ENCODE peak calls at places on chromosome 20, in four cellular contexts. L is EH; S is stimulated activated CD4-positive, alpha-beta T cell treated with anti-CD3 and anti-CD28 coated beads, Interleukin-4, amount 100 ng/mL, for 4 hours; R is AML-193. W is an unnamed sample.

GRCh38 chr20:61414455-61414991 is 162.5 kb downstream of the CDH4 start:
- DNase-seq in L (no peak), S (no peak), R (no peak), W (no peak)

GRCh38 chr20:845967-846893 is 12.7 kb downstream of the FAM110A start:
- DNase-seq in L (no peak), S (no peak), R (no peak), W (no peak)

GRCh38 chr20:1874534-1875168 is 20.6 kb upstream of the SIRPA start:
- DNase-seq in L (no peak), S (no peak), R (peak), W (no peak)

GRCh38 chr20:64242797-64243475 is 12.6 kb upstream of the PCMTD2 start:
- DNase-seq in L (no peak), S (no peak), R (no peak), W (no peak)

GRCh38 chr20:63461364-63461763 is 11.1 kb downstream of the KCNQ2 start:
- DNase-seq in L (peak), S (no peak), R (no peak), W (no peak)

GRCh38 chr20:32521780-32522524 is 63.2 kb downstream of the NOL4L start:
- DNase-seq in L (peak), S (peak), R (no peak), W (no peak)

GRCh38 chr20:7147220-7147601 is 379.7 kb downstream of the BMP2 start:
- DNase-seq in L (no peak), S (no peak), R (no peak), W (no peak)

GRCh38 chr20:62637521-62638054 is 4.7 kb upstream of the SLCO4A1 start:
- DNase-seq in L (no peak), S (no peak), R (no peak), W (no peak)

GRCh38 chr20:1417273-1417672 is 24.4 kb upstream of the FKBP1A start:
- DNase-seq in L (peak), S (no peak), R (no peak), W (peak)

GRCh38 chr20:38833154-38833856 is 27.8 kb downstream of the PPP1R16B start:
- DNase-seq in L (no peak), S (no peak), R (no peak), W (no peak)

GRCh38 chr20:56875052-56875663 is 246.1 kb downstream of the TFAP2C start:
- DNase-seq in L (peak), S (no peak), R (no peak), W (peak)

GRCh38 chr20:50344232-50345071 is 153.8 kb downstream of the CEBPB start:
- DNase-seq in L (no peak), S (no peak), R (no peak), W (no peak)

GRCh38 chr20:57617079-57617795 is 3.0 kb downstream of the ZBP1 start:
- DNase-seq in L (no peak), S (no peak), R (no peak), W (no peak)

GRCh38 chr20:15814903-15815302 is 758.3 kb downstream of the KIF16B start:
- DNase-seq in L (peak), S (no peak), R (no peak), W (no peak)

GRCh38 chr20:61099786-61100185 is 152.3 kb upstream of the CDH4 start:
- DNase-seq in L (no peak), S (no peak), R (no peak), W (no peak)

GRCh38 chr20:8170921-8171320 is 38.9 kb downstream of the PLCB1 start:
- DNase-seq in L (no peak), S (no peak), R (no peak), W (no peak)

GRCh38 chr20:33649201-33649631 is 12.9 kb upstream of the C20orf144 start:
- DNase-seq in L (no peak), S (no peak), R (no peak), W (no peak)